ENCODE peak calls at places on chromosomes 13 and 19, in eight cellular contexts. B, N, D, G, Z, A, T and W are unnamed samples.

GRCh38 chr13:27338816-27339215 is 68.2 kb downstream of the RASL11A start:
- DNase-seq in T (peak), D (no peak), A (no peak), Z (no peak), N (peak), B (no peak), G (no peak), W (no peak)

GRCh38 chr19:15841875-15842569 is 26.6 kb upstream of the OR10H1 start:
- DNase-seq in G (no peak), Z (no peak), N (no peak), A (no peak), D (no peak), T (no peak), B (no peak), W (no peak)

GRCh38 chr13:68927387-68928026 is 1180.1 kb upstream of the ATXN8OS start:
- DNase-seq in G (no peak), N (peak), A (no peak), D (no peak), B (peak), T (peak), Z (no peak), W (no peak)

GRCh38 chr19:1094655-1094977 is 559 bp downstream of the POLR2E start:
- DNase-seq in Z (no peak), D (no peak), B (no peak), T (no peak), A (no peak), G (no peak), N (no peak), W (no peak)

GRCh38 chr19:46353730-46354528 is 7.0 kb downstream of the PPP5C start:
- DNase-seq in A (no peak), B (no peak), Z (no peak), G (peak), T (no peak), N (no peak), D (no peak), W (no peak)

GRCh38 chr13:111210488-111210887 is 95.4 kb downstream of the ARHGEF7 start:
- DNase-seq in B (peak), G (no peak), T (no peak), N (no peak), A (no peak), Z (peak), D (no peak), W (peak)

GRCh38 chr13:45292176-45292575 is 48.8 kb downstream of the TPT1 start:
- DNase-seq in T (no peak), G (no peak), Z (peak), N (no peak), B (no peak), D (no peak), A (no peak), W (peak)

GRCh38 chr13:98626298-98626940 is 49.5 kb upstream of the STK24 start:
- DNase-seq in T (no peak), D (peak), N (no peak), A (no peak), G (no peak), B (no peak), Z (no peak), W (no peak)

GRCh38 chr13:81988542-81988941 is 1647.6 kb upstream of the SPRY2 start:
- DNase-seq in G (no peak), N (no peak), T (no peak), Z (no peak), D (no peak), A (no peak), B (no peak), W (no peak)

GRCh38 chr13:86729206-86729605 is 930.0 kb upstream of the SLITRK6 start:
- DNase-seq in D (no peak), A (no peak), N (no peak), G (no peak), B (no peak), T (no peak), Z (no peak), W (no peak)

GRCh38 chr13:103009061-103009840 is 57.0 kb downstream of the SLC10A2 start:
- DNase-seq in A (no peak), T (no peak), Z (peak), G (no peak), B (no peak), N (no peak), D (no peak), W (no peak)

GRCh38 chr13:111976474-111977183 is 90.3 kb upstream of the SOX1 start:
- DNase-seq in N (no peak), G (no peak), D (no peak), A (no peak), T (no peak), B (no peak), Z (no peak), W (no peak)

GRCh38 chr13:71831716-71832115 is 35.3 kb downstream of the DACH1 start:
- DNase-seq in A (no peak), G (no peak), Z (no peak), B (peak), N (no peak), T (no peak), D (no peak), W (no peak)

GRCh38 chr19:40803857-40804782 is 5.1 kb downstream of the EGLN2 start:
- DNase-seq in N (no peak), Z (no peak), G (no peak), T (no peak), B (no peak), A (peak), D (no peak), W (no peak)

GRCh38 chr19:20078696-20079095 is 896 bp downstream of the ZNF90 start:
- DNase-seq in D (no peak), B (peak), A (peak), Z (peak), G (peak), T (peak), N (peak), W (peak)

GRCh38 chr13:99265162-99265822 is 7.1 kb upstream of the GPR18 start:
- DNase-seq in B (no peak), T (no peak), A (no peak), D (no peak), Z (no peak), N (no peak), G (no peak), W (no peak)

GRCh38 chr19:5539431-5539833 is 28.3 kb downstream of the TINCR start:
- DNase-seq in B (no peak), T (peak), A (no peak), Z (no peak), N (peak), D (no peak), G (no peak), W (no peak)

GRCh38 chr13:30739646-30740642 is 4.6 kb downstream of the ALOX5AP start:
- DNase-seq in B (peak), D (peak), T (no peak), A (no peak), G (no peak), N (no peak), Z (peak), W (peak)

GRCh38 chr19:13796301-13797057 is 1.2 kb downstream of the ZSWIM4 start:
- DNase-seq in G (peak), A (peak), T (no peak), Z (peak), D (peak), B (peak), N (no peak), W (peak)

GRCh38 chr13:113722921-113723320 is 36.1 kb upstream of the TMEM255B start:
- DNase-seq in D (no peak), Z (no peak), A (no peak), T (no peak), N (peak), G (no peak), B (no peak), W (no peak)

GRCh38 chr13:30898721-30899188 is 7.3 kb upstream of the MEDAG start:
- DNase-seq in T (no peak), G (no peak), N (no peak), B (peak), D (peak), Z (peak), A (peak), W (peak)

GRCh38 chr13:40613192-40613818 is 53.1 kb downstream of the FOXO1 start:
- DNase-seq in G (peak), A (peak), T (no peak), B (no peak), Z (no peak), D (no peak), N (peak), W (no peak)

GRCh38 chr19:29630661-29631060 is 24.6 kb downstream of the POP4 start:
- DNase-seq in G (peak), D (no peak), N (no peak), Z (no peak), T (no peak), A (no peak), B (no peak), W (peak)
- TF ChIP-seq CTCF in G (no peak), D (no peak), N (no peak), Z (no peak), T (no peak), A (no peak), B (no peak), W (no peak)

DNA sequence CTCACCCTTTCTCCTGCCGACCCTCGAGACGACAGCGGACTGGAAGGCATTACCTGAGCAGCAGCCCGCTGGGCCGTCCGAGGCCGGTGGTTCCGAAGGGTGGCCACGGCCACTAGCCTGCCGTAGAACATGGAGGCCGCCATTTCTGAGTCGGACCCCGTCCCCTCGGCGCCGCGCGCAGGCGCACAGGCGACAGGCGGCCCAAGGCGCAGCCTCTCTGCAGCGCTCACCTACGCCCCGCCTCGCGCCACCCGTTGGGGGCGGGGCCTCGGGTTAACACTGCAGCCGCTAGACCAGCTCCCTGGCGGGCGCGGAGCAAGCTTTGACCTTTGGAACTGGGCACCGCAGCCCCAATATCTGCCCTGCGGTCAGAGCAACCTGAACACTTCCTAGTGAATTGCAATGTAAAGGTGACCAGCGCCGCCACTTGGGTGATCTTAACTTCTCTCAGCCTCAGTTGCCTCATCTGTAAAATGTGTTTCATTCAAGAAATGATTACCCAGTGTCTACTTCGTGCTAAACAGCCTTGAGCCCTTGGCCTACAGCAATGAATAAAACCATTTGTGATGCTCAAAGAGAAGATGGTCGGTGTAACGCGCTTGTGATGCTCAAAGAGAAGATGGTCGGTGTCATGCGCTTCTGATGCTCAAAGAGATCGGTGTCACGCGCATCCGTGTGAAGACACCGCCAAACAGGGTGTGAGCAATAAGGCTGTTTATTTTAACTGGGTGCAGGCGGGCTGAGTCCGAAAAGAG is at the start of gene SUCLA2:
- DNase-seq in B (peak), Z (peak), T (peak), N (peak), D (peak), G (peak), A (peak), W (peak)
- TF ChIP-seq CTCF in B (no peak), Z (no peak), T (peak), N (no peak), D (no peak), G (peak), A (no peak), W (no peak)

DNA sequence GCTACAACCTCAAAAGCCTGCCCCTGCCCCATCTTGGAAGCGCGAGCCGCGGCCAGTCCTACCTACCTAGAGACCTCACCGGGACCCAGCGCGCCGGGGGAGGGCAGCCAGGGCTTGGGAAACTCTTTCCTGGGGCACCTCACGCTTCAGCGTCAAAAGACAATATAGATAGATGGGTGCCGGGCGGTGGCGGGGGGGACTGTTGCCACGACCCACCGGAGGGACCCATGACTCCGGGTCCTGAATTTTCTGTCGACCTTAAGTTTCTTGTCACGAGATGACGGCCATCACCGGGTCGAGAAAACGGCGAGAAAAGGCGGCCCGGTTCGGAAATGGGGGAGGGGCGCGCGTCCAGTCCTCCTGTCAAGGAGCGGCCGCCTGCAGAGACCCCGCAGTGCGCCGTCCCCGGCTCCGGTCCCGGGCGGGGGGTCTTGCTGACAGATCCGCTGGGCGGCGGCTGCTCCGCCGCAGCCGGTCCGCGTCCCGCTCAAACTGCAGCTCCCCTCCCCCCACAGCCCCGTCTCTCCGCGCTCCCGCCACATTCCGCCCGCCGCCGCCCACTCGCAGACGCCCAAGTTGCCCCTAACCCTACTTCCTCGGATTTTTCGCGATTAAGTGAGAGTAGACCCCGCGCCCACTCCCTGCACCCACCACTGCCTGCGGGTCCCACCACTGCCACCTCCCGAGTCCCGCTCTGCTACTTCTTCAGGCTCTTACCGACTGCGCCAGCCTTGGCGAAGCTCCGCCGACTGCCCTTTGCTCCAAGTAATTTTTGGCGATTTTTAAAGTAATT is 66.1 kb downstream of the KCNRG start:
- DNase-seq in A (peak), G (peak), B (peak), D (no peak), N (peak), Z (peak), T (peak), W (no peak)
- TF ChIP-seq CTCF in A (no peak), G (no peak), B (peak), D (no peak), N (peak), Z (peak), T (no peak), W (peak)

GRCh38 chr13:51844862-51845573 is at the start of gene TMEM272:
- DNase-seq in N (peak), G (no peak), Z (no peak), T (peak), A (peak), B (peak), D (no peak), W (no peak)

GRCh38 chr13:51846756-51847155 is 1.8 kb upstream of the TMEM272 start:
- DNase-seq in Z (peak), B (no peak), D (no peak), A (no peak), T (no peak), N (no peak), G (no peak), W (no peak)

GRCh38 chr13:51845574-51846318 is 769 bp upstream of the TMEM272 start:
- DNase-seq in Z (no peak), B (no peak), N (no peak), A (no peak), D (no peak), T (no peak), G (no peak), W (no peak)

GRCh38 chr13:51848674-51849073 is 3.7 kb upstream of the TMEM272 start:
- DNase-seq in Z (no peak), D (no peak), T (no peak), A (no peak), G (no peak), N (no peak), B (peak), W (peak)

DNA sequence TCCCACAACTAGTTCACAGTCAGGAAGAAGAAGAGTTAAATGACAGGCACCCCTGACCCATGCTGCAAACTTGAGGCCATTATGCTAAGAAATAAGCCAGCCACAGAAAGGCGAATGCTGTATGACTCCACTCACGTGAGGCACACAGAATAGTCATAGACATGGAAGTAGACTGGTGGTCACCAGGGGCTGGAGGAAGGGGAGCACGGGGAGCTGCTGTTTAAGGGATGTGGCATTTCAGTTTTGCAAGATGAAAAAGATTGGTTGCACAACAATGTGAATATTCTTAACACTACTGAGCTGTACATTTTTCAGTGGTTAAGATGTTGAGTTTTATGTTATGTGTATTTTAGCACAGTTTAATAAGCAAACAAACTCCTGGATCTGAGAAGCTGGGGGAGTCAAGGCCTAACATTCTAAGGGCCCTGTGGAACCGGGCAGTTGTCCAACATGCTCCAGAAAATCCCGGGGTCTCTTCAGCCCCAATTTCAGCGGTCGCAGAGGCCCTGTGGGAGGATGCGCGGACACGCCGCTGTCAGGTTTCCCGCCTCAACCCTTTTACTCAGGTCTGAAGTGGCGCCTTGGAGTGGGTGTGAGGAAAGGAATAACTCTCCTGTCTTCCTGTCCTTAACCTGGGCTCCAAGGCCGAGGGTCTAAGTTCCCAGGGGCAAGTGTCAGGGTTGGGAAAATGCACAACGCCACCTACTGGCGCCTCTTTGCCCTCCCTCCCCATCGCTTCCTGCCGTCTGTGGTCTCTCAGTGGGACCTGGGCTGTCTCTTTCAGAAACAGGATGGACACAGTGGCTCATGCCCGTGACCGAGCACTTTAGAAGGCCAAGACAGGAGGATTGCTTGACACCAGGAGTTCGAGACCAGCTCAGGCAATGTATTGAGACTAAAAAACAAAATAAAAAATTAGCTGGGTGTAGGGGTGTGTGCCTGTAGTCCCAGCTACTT is 4.4 kb upstream of the TMEM272 start:
- DNase-seq in T (peak), Z (no peak), N (peak), G (no peak), A (no peak), D (no peak), B (peak), W (no peak)
- TF ChIP-seq CTCF in T (peak), Z (peak), N (peak), G (peak), A (peak), D (peak), B (peak), W (peak)

GRCh38 chr19:33629826-33630375 is 8.1 kb downstream of the CHST8 start:
- DNase-seq in Z (no peak), G (no peak), A (no peak), T (no peak), D (no peak), B (no peak), N (no peak), W (no peak)

GRCh38 chr19:33627962-33628839 is 6.4 kb downstream of the CHST8 start:
- DNase-seq in Z (no peak), G (peak), D (no peak), T (no peak), N (no peak), B (no peak), A (no peak), W (no peak)

GRCh38 chr19:33627526-33627925 is 5.8 kb downstream of the CHST8 start:
- DNase-seq in G (peak), A (no peak), N (no peak), Z (no peak), D (no peak), T (no peak), B (no peak), W (no peak)

GRCh38 chr19:33630880-33631627 is 9.3 kb downstream of the CHST8 start:
- DNase-seq in A (no peak), B (no peak), T (no peak), N (no peak), D (no peak), G (peak), Z (no peak), W (no peak)

GRCh38 chr19:33628921-33629825 is 7.4 kb downstream of the CHST8 start:
- DNase-seq in Z (no peak), B (no peak), T (no peak), N (no peak), D (no peak), G (peak), A (no peak), W (no peak)
- TF ChIP-seq CTCF in Z (no peak), B (no peak), T (no peak), N (no peak), D (no peak), G (no peak), A (no peak), W (no peak)

GRCh38 chr19:23070353-23070781 is 46.5 kb upstream of the ZNF730 start:
- DNase-seq in Z (peak), N (no peak), T (peak), D (peak), B (peak), A (peak), G (peak), W (peak)
- TF ChIP-seq CTCF in Z (peak), N (peak), T (peak), D (peak), B (peak), A (peak), G (peak), W (peak)

GRCh38 chr19:17183271-17183757 is 31.8 kb upstream of the USE1 start:
- DNase-seq in T (no peak), N (no peak), G (no peak), A (no peak), D (no peak), B (no peak), Z (no peak), W (no peak)
- TF ChIP-seq CTCF in T (no peak), N (peak), G (no peak), A (no peak), D (no peak), B (no peak), Z (no peak), W (no peak)